ENCODE peak calls at places on chromosomes 5 and 9, in six cellular contexts. One of them, this sample, is unnamed. For H3K4me1 and H3K36me3, the result is how much of the 10 kb centered on the place peaks cover.

GRCh38 chr5:172266071-172266675 is 17.4 kb downstream of the UBTD2 start:
- DNase-seq in effector memory CD4-positive, alpha-beta T cell: no peak
- DNase-seq in mesendoderm: peak
- DNase-seq in heart left ventricle: no peak
- DNase-seq in PC-3: no peak
- DNase-seq in mammary epithelial cell: peak
- DNase-seq in this sample: no peak

GRCh38 chr5:90015584-90016018 is 394.0 kb downstream of the CETN3 start:
- DNase-seq in PC-3: peak
- DNase-seq in mesendoderm: peak
- DNase-seq in mammary epithelial cell: peak
- DNase-seq in heart left ventricle: no peak
- DNase-seq in effector memory CD4-positive, alpha-beta T cell: no peak
- DNase-seq in this sample: no peak

GRCh38 chr5:120465281-120465961 is 1.3 kb downstream of the PRR16 start:
- DNase-seq in mesendoderm: peak
- DNase-seq in effector memory CD4-positive, alpha-beta T cell: no peak
- DNase-seq in mammary epithelial cell: peak
- DNase-seq in heart left ventricle: peak
- DNase-seq in PC-3: peak
- DNase-seq in this sample: peak

GRCh38 chr5:109003928-109004327 is 256.2 kb downstream of the FER start:
- DNase-seq in mesendoderm: no peak
- DNase-seq in effector memory CD4-positive, alpha-beta T cell: no peak
- DNase-seq in heart left ventricle: no peak
- DNase-seq in PC-3: no peak
- DNase-seq in mammary epithelial cell: no peak
- DNase-seq in this sample: no peak

GRCh38 chr5:149745212-149745943 is 15.3 kb downstream of the PPARGC1B start:
- DNase-seq in mammary epithelial cell: no peak
- DNase-seq in effector memory CD4-positive, alpha-beta T cell: no peak
- DNase-seq in heart left ventricle: no peak
- DNase-seq in mesendoderm: no peak
- DNase-seq in PC-3: no peak
- DNase-seq in this sample: no peak

GRCh38 chr9:112130347-112130746 is 44.8 kb downstream of the SUSD1 start:
- DNase-seq in mesendoderm: no peak
- DNase-seq in heart left ventricle: no peak
- DNase-seq in PC-3: no peak
- DNase-seq in mammary epithelial cell: no peak
- DNase-seq in effector memory CD4-positive, alpha-beta T cell: no peak
- DNase-seq in this sample: no peak

GRCh38 chr5:165525268-165525667 is 2019.8 kb downstream of the MAT2B start:
- DNase-seq in PC-3: peak
- DNase-seq in heart left ventricle: no peak
- DNase-seq in mesendoderm: peak
- DNase-seq in effector memory CD4-positive, alpha-beta T cell: no peak
- DNase-seq in mammary epithelial cell: peak
- DNase-seq in this sample: no peak

GRCh38 chr5:102760815-102761214 is 5.7 kb downstream of the PAM start:
- DNase-seq in mesendoderm: no peak
- DNase-seq in effector memory CD4-positive, alpha-beta T cell: no peak
- DNase-seq in mammary epithelial cell: no peak
- DNase-seq in PC-3: no peak
- DNase-seq in heart left ventricle: no peak
- DNase-seq in this sample: no peak

GRCh38 chr9:120643096-120643495 is 63.1 kb upstream of the CDK5RAP2 start:
- DNase-seq in heart left ventricle: no peak
- DNase-seq in mammary epithelial cell: no peak
- DNase-seq in mesendoderm: no peak
- DNase-seq in PC-3: no peak
- DNase-seq in effector memory CD4-positive, alpha-beta T cell: no peak
- DNase-seq in this sample: no peak

GRCh38 chr5:109880907-109881685 is 191.4 kb downstream of the MAN2A1 start:
- DNase-seq in mesendoderm: no peak
- DNase-seq in PC-3: no peak
- DNase-seq in heart left ventricle: no peak
- DNase-seq in mammary epithelial cell: no peak
- DNase-seq in effector memory CD4-positive, alpha-beta T cell: no peak
- DNase-seq in this sample: no peak

GRCh38 chr5:143036146-143036927 is 266.2 kb downstream of the ARHGAP26 start:
- DNase-seq in heart left ventricle: no peak
- DNase-seq in PC-3: no peak
- DNase-seq in mammary epithelial cell: no peak
- DNase-seq in mesendoderm: no peak
- DNase-seq in effector memory CD4-positive, alpha-beta T cell: no peak
- DNase-seq in this sample: no peak

GRCh38 chr5:36685631-36686147 is 79.3 kb downstream of the SLC1A3 start:
- DNase-seq in mesendoderm: no peak
- DNase-seq in heart left ventricle: no peak
- DNase-seq in PC-3: no peak
- DNase-seq in mammary epithelial cell: no peak
- DNase-seq in effector memory CD4-positive, alpha-beta T cell: no peak
- DNase-seq in this sample: no peak

GRCh38 chr9:128688501-128689292 is at the start of gene SET:
- DNase-seq in PC-3: peak
- DNase-seq in mammary epithelial cell: peak
- DNase-seq in heart left ventricle: peak
- DNase-seq in effector memory CD4-positive, alpha-beta T cell: peak
- DNase-seq in mesendoderm: peak
- DNase-seq in this sample: peak

GRCh38 chr9:20981486-20981885 is 50.0 kb downstream of the HACD4 start:
- DNase-seq in mesendoderm: no peak
- DNase-seq in mammary epithelial cell: no peak
- DNase-seq in heart left ventricle: no peak
- DNase-seq in effector memory CD4-positive, alpha-beta T cell: no peak
- DNase-seq in PC-3: peak
- DNase-seq in this sample: no peak

GRCh38 chr5:447501-447900 is 4.5 kb downstream of the EXOC3 start:
- DNase-seq in effector memory CD4-positive, alpha-beta T cell: no peak
- DNase-seq in mammary epithelial cell: no peak
- DNase-seq in PC-3: no peak
- DNase-seq in heart left ventricle: peak
- DNase-seq in mesendoderm: no peak
- DNase-seq in this sample: peak

GRCh38 chr5:149274964-149275363 is 3.3 kb downstream of the AFAP1L1 start:
- DNase-seq in heart left ventricle: no peak
- DNase-seq in effector memory CD4-positive, alpha-beta T cell: no peak
- DNase-seq in mesendoderm: no peak
- DNase-seq in mammary epithelial cell: peak
- DNase-seq in PC-3: peak
- DNase-seq in this sample: no peak

GRCh38 chr5:149357370-149358293 is at the start of gene PCYOX1L:
- DNase-seq in heart left ventricle: peak
- DNase-seq in effector memory CD4-positive, alpha-beta T cell: peak
- DNase-seq in mammary epithelial cell: peak
- DNase-seq in PC-3: peak
- DNase-seq in mesendoderm: peak
- DNase-seq in this sample: peak

GRCh38 chr9:6645153-6646027 is at the start of gene GLDC:
- DNase-seq in heart left ventricle: peak
- DNase-seq in effector memory CD4-positive, alpha-beta T cell: no peak
- DNase-seq in mesendoderm: peak
- DNase-seq in mammary epithelial cell: peak
- DNase-seq in PC-3: peak
- DNase-seq in this sample: peak

GRCh38 chr5:80881726-80882125 is 78.4 kb upstream of the RASGRF2 start:
- DNase-seq in effector memory CD4-positive, alpha-beta T cell: no peak
- DNase-seq in mammary epithelial cell: no peak
- DNase-seq in PC-3: no peak
- DNase-seq in mesendoderm: no peak
- DNase-seq in heart left ventricle: no peak
- DNase-seq in this sample: no peak

GRCh38 chr5:34698109-34698419 is 41.9 kb downstream of the RAI14 start:
- DNase-seq in PC-3: no peak
- DNase-seq in effector memory CD4-positive, alpha-beta T cell: no peak
- DNase-seq in heart left ventricle: no peak
- DNase-seq in mammary epithelial cell: no peak
- DNase-seq in mesendoderm: no peak
- DNase-seq in this sample: no peak

GRCh38 chr5:137442660-137443059 is 56.5 kb downstream of the SPOCK1 start:
- DNase-seq in mesendoderm: no peak
- DNase-seq in effector memory CD4-positive, alpha-beta T cell: no peak
- DNase-seq in mammary epithelial cell: no peak
- DNase-seq in PC-3: no peak
- DNase-seq in heart left ventricle: no peak
- DNase-seq in this sample: no peak

GRCh38 chr5:33477816-33478215 is 37.1 kb downstream of the TARS1 start:
- DNase-seq in PC-3: no peak
- DNase-seq in mesendoderm: no peak
- DNase-seq in effector memory CD4-positive, alpha-beta T cell: no peak
- DNase-seq in mammary epithelial cell: no peak
- DNase-seq in heart left ventricle: no peak
- DNase-seq in this sample: no peak

GRCh38 chr5:131209506-131210191 is 38.9 kb downstream of the LYRM7 start:
- DNase-seq in effector memory CD4-positive, alpha-beta T cell: peak
- DNase-seq in mammary epithelial cell: no peak
- DNase-seq in mesendoderm: peak
- DNase-seq in PC-3: no peak
- DNase-seq in heart left ventricle: no peak
- DNase-seq in this sample: no peak

GRCh38 chr9:78831726-78832125 is 534.8 kb downstream of the PSAT1 start:
- DNase-seq in PC-3: no peak
- DNase-seq in heart left ventricle: no peak
- DNase-seq in effector memory CD4-positive, alpha-beta T cell: no peak
- DNase-seq in mammary epithelial cell: no peak
- DNase-seq in mesendoderm: no peak
- DNase-seq in this sample: no peak

GRCh38 chr5:36686881-36687280 is 80.5 kb downstream of the SLC1A3 start:
- DNase-seq in effector memory CD4-positive, alpha-beta T cell: no peak
- DNase-seq in heart left ventricle: no peak
- DNase-seq in PC-3: no peak
- DNase-seq in mesendoderm: no peak
- DNase-seq in mammary epithelial cell: no peak
- DNase-seq in this sample: no peak

DNA sequence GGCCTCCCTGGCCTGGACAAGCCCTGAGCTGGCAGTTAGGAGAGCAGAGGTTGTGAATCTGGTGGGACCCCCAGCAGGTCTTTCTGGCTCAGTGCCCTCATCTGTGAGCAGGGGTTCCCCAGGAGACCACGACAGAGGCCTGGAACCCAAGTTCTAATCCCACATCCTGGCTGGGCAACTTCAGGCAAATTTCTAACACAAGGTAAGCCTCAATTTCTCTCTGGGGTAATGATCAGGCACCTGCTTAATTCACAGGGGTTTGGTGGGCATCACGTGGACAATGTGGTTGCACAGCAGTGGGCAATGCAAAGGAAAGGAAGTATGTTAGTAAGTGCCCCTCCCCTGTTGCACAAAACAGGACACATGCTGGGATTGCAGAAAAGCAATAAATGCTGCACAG is 1.9 kb upstream of the KCNIP1 start:
- DNase-seq in mammary epithelial cell: no peak
- DNase-seq in mesendoderm: no peak
- DNase-seq in PC-3: no peak
- DNase-seq in heart left ventricle: no peak
- DNase-seq in effector memory CD4-positive, alpha-beta T cell: no peak
- DNase-seq in this sample: no peak
- H3K4me1 ChIP-seq in mammary epithelial cell: under half
- H3K4me1 ChIP-seq in mesendoderm: under half
- H3K4me1 ChIP-seq in PC-3: under half
- H3K4me1 ChIP-seq in heart left ventricle: under half
- H3K4me1 ChIP-seq in effector memory CD4-positive, alpha-beta T cell: under half
- H3K4me1 ChIP-seq in this sample: under half

GRCh38 chr9:16120727-16121126 is 567.9 kb downstream of the CCDC171 start:
- DNase-seq in mesendoderm: no peak
- DNase-seq in effector memory CD4-positive, alpha-beta T cell: no peak
- DNase-seq in heart left ventricle: no peak
- DNase-seq in mammary epithelial cell: no peak
- DNase-seq in PC-3: no peak
- DNase-seq in this sample: no peak
- H3K36me3 ChIP-seq in mesendoderm: under half
- H3K36me3 ChIP-seq in effector memory CD4-positive, alpha-beta T cell: under half
- H3K36me3 ChIP-seq in heart left ventricle: under half
- H3K36me3 ChIP-seq in mammary epithelial cell: under half
- H3K36me3 ChIP-seq in PC-3: under half
- H3K36me3 ChIP-seq in this sample: under half

GRCh38 chr9:135715056-135715595 is 13.1 kb downstream of the KCNT1 start:
- DNase-seq in PC-3: no peak
- DNase-seq in mammary epithelial cell: no peak
- DNase-seq in heart left ventricle: no peak
- DNase-seq in effector memory CD4-positive, alpha-beta T cell: no peak
- DNase-seq in mesendoderm: no peak
- DNase-seq in this sample: no peak

GRCh38 chr9:135712571-135713295 is 10.7 kb downstream of the KCNT1 start:
- DNase-seq in PC-3: no peak
- DNase-seq in heart left ventricle: no peak
- DNase-seq in mammary epithelial cell: no peak
- DNase-seq in effector memory CD4-positive, alpha-beta T cell: no peak
- DNase-seq in mesendoderm: no peak
- DNase-seq in this sample: no peak

GRCh38 chr9:135716045-135716444 is 14.1 kb downstream of the KCNT1 start:
- DNase-seq in mesendoderm: no peak
- DNase-seq in PC-3: no peak
- DNase-seq in mammary epithelial cell: no peak
- DNase-seq in effector memory CD4-positive, alpha-beta T cell: no peak
- DNase-seq in heart left ventricle: no peak
- DNase-seq in this sample: no peak

GRCh38 chr9:135711881-135712280 is 9.9 kb downstream of the KCNT1 start:
- DNase-seq in heart left ventricle: no peak
- DNase-seq in mammary epithelial cell: no peak
- DNase-seq in mesendoderm: no peak
- DNase-seq in effector memory CD4-positive, alpha-beta T cell: no peak
- DNase-seq in PC-3: no peak
- DNase-seq in this sample: no peak

DNA sequence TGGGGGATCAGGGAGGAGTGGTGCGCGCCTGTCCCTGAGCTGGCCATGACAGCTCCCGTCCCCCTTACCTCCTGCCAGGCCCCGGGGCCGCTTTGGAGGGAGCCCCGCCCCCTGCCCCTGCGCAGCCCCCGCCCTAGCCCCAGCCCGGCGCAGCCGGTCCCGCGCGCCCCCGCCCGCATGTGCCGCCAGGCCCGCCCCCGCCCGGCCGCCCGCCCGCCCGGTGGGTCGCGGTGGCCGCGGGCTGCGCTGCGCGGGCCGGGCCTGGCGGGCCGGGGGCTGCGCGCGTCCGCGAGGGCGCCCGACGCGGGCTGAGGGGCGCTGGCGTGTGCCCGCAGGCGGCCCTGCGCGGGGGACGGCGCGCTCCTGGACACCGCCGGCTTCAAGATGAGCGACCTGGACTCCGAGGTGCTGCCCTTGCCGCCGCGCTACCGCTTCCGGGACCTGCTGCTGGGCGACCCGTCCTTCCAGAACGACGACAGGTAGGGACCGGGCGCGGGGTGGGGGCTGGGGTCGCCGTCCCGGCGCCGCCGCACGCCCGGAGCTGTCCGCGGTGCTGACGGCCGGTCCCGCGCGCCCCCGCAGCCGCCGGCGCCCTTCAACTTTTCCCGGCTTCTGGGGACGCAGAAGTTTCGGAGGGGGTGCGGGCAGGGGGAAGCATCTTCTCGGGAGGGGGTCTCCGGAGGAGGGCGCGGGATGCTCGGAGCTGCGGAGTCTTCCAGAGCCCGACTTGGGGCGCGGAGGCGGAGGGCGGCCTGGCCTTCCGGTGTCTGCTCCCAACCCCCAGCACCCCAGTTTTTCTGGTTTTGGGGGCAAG is 12.5 kb downstream of the KCNT1 start:
- DNase-seq in heart left ventricle: no peak
- DNase-seq in PC-3: no peak
- DNase-seq in effector memory CD4-positive, alpha-beta T cell: no peak
- DNase-seq in mammary epithelial cell: no peak
- DNase-seq in mesendoderm: peak
- DNase-seq in this sample: no peak
- H3K4me1 ChIP-seq in heart left ventricle: under half
- H3K4me1 ChIP-seq in PC-3: under half
- H3K4me1 ChIP-seq in effector memory CD4-positive, alpha-beta T cell: under half
- H3K4me1 ChIP-seq in mammary epithelial cell: under half
- H3K4me1 ChIP-seq in mesendoderm: under half
- H3K4me1 ChIP-seq in this sample: under half

GRCh38 chr5:96257904-96258303 is 175.1 kb downstream of the PCSK1 start:
- DNase-seq in PC-3: peak
- DNase-seq in effector memory CD4-positive, alpha-beta T cell: no peak
- DNase-seq in heart left ventricle: no peak
- DNase-seq in mammary epithelial cell: peak
- DNase-seq in mesendoderm: no peak
- DNase-seq in this sample: no peak
- H3K36me3 ChIP-seq in PC-3: under half
- H3K36me3 ChIP-seq in effector memory CD4-positive, alpha-beta T cell: under half
- H3K36me3 ChIP-seq in heart left ventricle: under half
- H3K36me3 ChIP-seq in mammary epithelial cell: under half
- H3K36me3 ChIP-seq in mesendoderm: under half
- H3K36me3 ChIP-seq in this sample: under half